ENCODE peak calls at places on chromosomes 1 and 21, in nine cellular contexts. V is GM23338; H is lower lobe of right lung; Z is heart right ventricle; N is CD4-positive, alpha-beta memory T cell; D is H9; F is tibial artery; O is foreskin keratinocyte; T is MM.1S. X is an unnamed sample.
A peak's percentile ranks its signal among the peaks of the same experiment; 100 is the strongest.

GRCh38 chr1:56547977-56548376 is 31.4 kb downstream of the PLPP3 start:
- DNase-seq in V (no peak), H (no peak), Z (peak; percentile 34), N (no peak), D (no peak), F (no peak), O (no peak), T (no peak), X (no peak)

GRCh38 chr1:4380564-4381168 is 273.7 kb upstream of the AJAP1 start:
- DNase-seq in V (no peak), H (no peak), Z (no peak), N (no peak), D (no peak), F (no peak), O (peak; percentile 20), T (no peak), X (no peak)

GRCh38 chr1:64848136-64848535 is 103.3 kb downstream of the RAVER2 start:
- DNase-seq in V (no peak), H (no peak), Z (no peak), N (no peak), D (no peak), F (no peak), O (no peak), T (no peak), X (no peak)

GRCh38 chr1:12336436-12336835 is 106.6 kb downstream of the VPS13D start:
- DNase-seq in V (no peak), H (no peak), Z (no peak), N (no peak), D (no peak), F (no peak), O (no peak), T (no peak), X (no peak)

GRCh38 chr1:110872745-110873435 is at the start of gene CD53:
- DNase-seq in V (no peak), H (no peak), Z (no peak), N (peak; percentile 73), D (no peak), F (no peak), O (no peak), T (peak; percentile 40), X (no peak)

GRCh38 chr1:58794585-58794984 is 10.7 kb upstream of the JUN start:
- DNase-seq in V (no peak), H (no peak), Z (no peak), N (no peak), D (no peak), F (no peak), O (no peak), T (no peak), X (no peak)

GRCh38 chr1:76079475-76080227 is 5.1 kb downstream of the ST6GALNAC3 start:
- DNase-seq in V (no peak), H (no peak), Z (no peak), N (no peak), D (no peak), F (no peak), O (no peak), T (no peak), X (no peak)

GRCh38 chr1:93844262-93845045 is 34.6 kb downstream of the DNTTIP2 start:
- DNase-seq in V (peak; percentile 85), H (no peak), Z (no peak), N (peak; percentile 62), D (peak; percentile 54), F (no peak), O (peak; percentile 40), T (peak; percentile 66), X (no peak)

GRCh38 chr1:22256213-22256512 is 113.3 kb upstream of the WNT4 start:
- DNase-seq in V (no peak), H (no peak), Z (no peak), N (no peak), D (no peak), F (no peak), O (no peak), T (no peak), X (no peak)

GRCh38 chr1:50358962-50359361 is 64.3 kb downstream of the DMRTA2 start:
- DNase-seq in V (peak; percentile 29), H (no peak), Z (no peak), N (no peak), D (no peak), F (no peak), O (no peak), T (no peak), X (no peak)

GRCh38 chr1:87513270-87513669 is 184.6 kb downstream of the LMO4 start:
- DNase-seq in V (peak; percentile 62), H (no peak), Z (no peak), N (no peak), D (no peak), F (no peak), O (no peak), T (no peak), X (no peak)

GRCh38 chr1:61000327-61000726 is 82.0 kb upstream of the NFIA start:
- DNase-seq in V (no peak), H (no peak), Z (no peak), N (no peak), D (no peak), F (no peak), O (no peak), T (no peak), X (no peak)

GRCh38 chr1:26538480-26539412 is 9.2 kb downstream of the RPS6KA1 start:
- DNase-seq in V (peak; percentile 78), H (peak; percentile 73), Z (no peak), N (peak; percentile 29), D (peak; percentile 67), F (no peak), O (no peak), T (peak; percentile 35), X (no peak)

GRCh38 chr1:23196627-23197328 is 20.5 kb downstream of the HTR1D start:
- DNase-seq in V (peak; percentile 24), H (no peak), Z (no peak), N (no peak), D (no peak), F (no peak), O (peak; percentile 99), T (no peak), X (no peak)

GRCh38 chr1:22870201-22870871 is 102.3 kb downstream of the LACTBL1 start:
- DNase-seq in V (no peak), H (no peak), Z (peak; percentile 67), N (no peak), D (no peak), F (no peak), O (no peak), T (no peak), X (no peak)

GRCh38 chr1:3788756-3789420 is 7.4 kb downstream of the LRRC47 start:
- DNase-seq in V (no peak), H (no peak), Z (peak; percentile 28), N (no peak), D (no peak), F (no peak), O (no peak), T (no peak), X (no peak)

GRCh38 chr1:217435159-217435558 is 195.7 kb downstream of the GPATCH2 start:
- DNase-seq in V (no peak), H (no peak), Z (no peak), N (no peak), D (no peak), F (no peak), O (no peak), T (no peak), X (no peak)

GRCh38 chr1:179230251-179230650 is 774 bp upstream of the ABL2 start:
- DNase-seq in V (no peak), H (no peak), Z (no peak), N (peak; percentile 2), D (no peak), F (no peak), O (peak; percentile 72), T (no peak), X (no peak)

GRCh38 chr1:107817909-107818308 is 147.1 kb downstream of the VAV3 start:
- DNase-seq in V (no peak), H (no peak), Z (no peak), N (no peak), D (no peak), F (no peak), O (no peak), T (no peak), X (no peak)

GRCh38 chr1:107820797-107821196 is 144.2 kb downstream of the VAV3 start:
- DNase-seq in V (no peak), H (no peak), Z (no peak), N (no peak), D (no peak), F (no peak), O (peak; percentile 25), T (no peak), X (no peak)

GRCh38 chr1:107821340-107821739 is 143.6 kb downstream of the VAV3 start:
- DNase-seq in V (no peak), H (no peak), Z (no peak), N (no peak), D (no peak), F (no peak), O (no peak), T (no peak), X (no peak)
- H3K4me1 ChIP-seq in V (peaks cover 6% of the 10 kb centered on the region), H (no peaks in the 10 kb centered on the region), Z (no peaks in the 10 kb centered on the region), N (no peaks in the 10 kb centered on the region), D (peaks cover 2% of the 10 kb centered on the region), F (no peaks in the 10 kb centered on the region), O (peaks cover 3% of the 10 kb centered on the region), T (no peaks in the 10 kb centered on the region), X (no peaks in the 10 kb centered on the region)

GRCh38 chr1:30759718-30760281 is 2.2 kb upstream of the LAPTM5 start:
- DNase-seq in V (peak; percentile 32), H (no peak), Z (no peak), N (peak; percentile 57), D (no peak), F (no peak), O (no peak), T (peak; percentile 75), X (no peak)
- H3K4me1 ChIP-seq in V (peaks cover 8% of the 10 kb centered on the region), H (peaks cover 24% of the 10 kb centered on the region), Z (peaks cover 14% of the 10 kb centered on the region), N (peaks cover 70% of the 10 kb centered on the region), D (no peaks in the 10 kb centered on the region), F (peaks cover 37% of the 10 kb centered on the region), O (peaks cover 14% of the 10 kb centered on the region), T (peaks cover 58% of the 10 kb centered on the region), X (no peaks in the 10 kb centered on the region)

DNA sequence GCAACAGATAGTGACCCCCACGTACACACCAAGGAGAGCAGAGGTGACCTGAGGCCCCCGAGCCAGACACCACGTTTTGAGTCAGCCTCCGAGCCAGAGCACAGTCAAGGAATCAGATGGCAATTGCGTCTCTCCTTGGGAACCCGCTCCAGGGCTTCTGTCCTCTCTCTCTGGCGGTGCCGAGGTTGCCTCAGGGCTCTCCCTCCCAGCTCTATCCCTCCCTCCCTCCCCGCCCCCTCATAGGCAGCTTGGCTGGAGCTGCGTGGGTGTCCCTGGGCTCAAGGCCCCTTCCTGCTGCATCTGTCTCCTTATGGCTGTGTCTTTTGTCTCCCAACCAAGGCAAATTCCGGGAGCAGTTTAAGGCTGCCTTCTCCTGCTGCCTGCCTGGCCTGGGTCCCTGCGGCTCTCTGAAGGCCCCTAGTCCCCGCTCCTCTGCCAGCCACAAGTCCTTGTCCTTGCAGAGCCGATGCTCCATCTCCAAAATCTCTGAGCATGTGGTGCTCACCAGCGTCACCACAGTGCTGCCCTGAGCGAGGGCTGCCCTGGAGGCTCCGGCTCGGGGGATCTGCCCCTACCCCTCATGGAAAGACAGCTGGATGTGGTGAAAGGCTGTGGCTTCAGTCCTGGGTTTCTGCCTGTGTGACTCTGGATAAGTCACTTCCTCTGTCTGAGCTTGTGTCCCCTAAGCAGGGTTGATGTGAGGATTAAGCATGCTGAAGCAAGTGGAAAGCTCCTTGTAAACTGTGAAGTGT is 9.1 kb downstream of the HCRTR1 start:
- DNase-seq in V (peak; percentile 49), H (no peak), Z (no peak), N (no peak), D (peak; percentile 43), F (peak; percentile 78), O (no peak), T (no peak), X (no peak)
- H3K4me1 ChIP-seq in V (no peaks in the 10 kb centered on the region), H (peaks cover 42% of the 10 kb centered on the region), Z (peaks cover 59% of the 10 kb centered on the region), N (no peaks in the 10 kb centered on the region), D (no peaks in the 10 kb centered on the region), F (peaks cover 55% of the 10 kb centered on the region), O (peaks cover 4% of the 10 kb centered on the region), T (no peaks in the 10 kb centered on the region), X (peaks cover 29% of the 10 kb centered on the region)

GRCh38 chr21:44575307-44576024 is 1.9 kb downstream of the KRTAP10-4 start:
- DNase-seq in V (no peak), H (peak; percentile 28), Z (no peak), N (no peak), D (no peak), F (peak; percentile 49), O (no peak), T (no peak), X (no peak)
- H3K4me1 ChIP-seq in V (no peaks in the 10 kb centered on the region), H (no peaks in the 10 kb centered on the region), Z (no peaks in the 10 kb centered on the region), N (no peaks in the 10 kb centered on the region), D (no peaks in the 10 kb centered on the region), F (no peaks in the 10 kb centered on the region), O (no peaks in the 10 kb centered on the region), T (no peaks in the 10 kb centered on the region), X (no peaks in the 10 kb centered on the region)

X was measured in esophagus squamous epithelium.